ENCODE peak calls at places on chromosomes 6 and 20, in eight cellular contexts. X is pancreas, E is mesenchymal stem cell, R is heart right ventricle, N is heart left ventricle, D is fibroblast of lung, B is ascending aorta, T is GM23248. M is an unnamed sample. For H3K4me1 and H3K36me3, the result is how much of the 10 kb centered on the place peaks cover.

GRCh38 chr6:3196770-3197169 is 30.7 kb downstream of the TUBB2B start:
- DNase-seq in X (no peak), E (no peak), R (no peak), N (no peak), D (no peak), B (no peak), T (no peak), M (no peak)

GRCh38 chr6:160767019-160767646 is 65.1 kb downstream of the PLG start:
- DNase-seq in X (peak), E (peak), R (peak), N (peak), D (peak), B (no peak), T (peak), M (peak)

GRCh38 chr20:9311132-9311531 is 203.3 kb upstream of the LAMP5 start:
- DNase-seq in X (no peak), E (no peak), R (no peak), N (no peak), D (peak), B (no peak), T (peak), M (no peak)

GRCh38 chr6:46170357-46171289 is at the start of gene ENPP5:
- DNase-seq in X (peak), E (no peak), R (peak), N (peak), D (peak), B (peak), T (peak), M (peak)

GRCh38 chr6:136510782-136511181 is 39.4 kb downstream of the MAP7 start:
- DNase-seq in X (no peak), E (no peak), R (no peak), N (no peak), D (no peak), B (no peak), T (no peak), M (no peak)

GRCh38 chr6:145148392-145149175 is 586.7 kb downstream of the EPM2A start:
- DNase-seq in X (peak), E (peak), R (peak), N (peak), D (peak), B (no peak), T (peak), M (peak)

GRCh38 chr6:167760979-167761793 is 65.5 kb upstream of the AFDN start:
- DNase-seq in X (no peak), E (peak), R (peak), N (peak), D (peak), B (no peak), T (no peak), M (no peak)

GRCh38 chr6:41167173-41167963 is 4.5 kb upstream of the TREM2 start:
- DNase-seq in X (no peak), E (peak), R (no peak), N (no peak), D (peak), B (no peak), T (peak), M (no peak)

GRCh38 chr20:62143976-62144825 is 632 bp downstream of the SS18L1 start:
- DNase-seq in X (peak), E (peak), R (peak), N (peak), D (peak), B (no peak), T (peak), M (peak)

GRCh38 chr6:53161481-53162009 is 12.9 kb upstream of the GCM1 start:
- DNase-seq in X (no peak), E (no peak), R (no peak), N (no peak), D (no peak), B (no peak), T (peak), M (no peak)

GRCh38 chr20:24935786-24936525 is 13.1 kb upstream of the CST7 start:
- DNase-seq in X (no peak), E (no peak), R (no peak), N (no peak), D (no peak), B (no peak), T (no peak), M (no peak)

GRCh38 chr20:25544316-25544715 is 41.0 kb downstream of the NINL start:
- DNase-seq in X (no peak), E (peak), R (no peak), N (no peak), D (no peak), B (no peak), T (no peak), M (no peak)

GRCh38 chr20:16714765-16715164 is 15.1 kb upstream of the SNRPB2 start:
- DNase-seq in X (no peak), E (no peak), R (no peak), N (no peak), D (no peak), B (no peak), T (no peak), M (no peak)

GRCh38 chr20:46250772-46251171 is 57.5 kb downstream of the CDH22 start:
- DNase-seq in X (no peak), E (no peak), R (no peak), N (no peak), D (no peak), B (no peak), T (no peak), M (no peak)

GRCh38 chr6:160239929-160240690 is 18.5 kb downstream of the SLC22A2 start:
- DNase-seq in X (no peak), E (no peak), R (no peak), N (no peak), D (no peak), B (no peak), T (no peak), M (no peak)

GRCh38 chr20:62149532-62150235 is 6.1 kb downstream of the SS18L1 start:
- DNase-seq in X (no peak), E (no peak), R (no peak), N (no peak), D (no peak), B (no peak), T (no peak), M (no peak)

GRCh38 chr20:50848846-50849673 is 54.2 kb downstream of the BCAS4 start:
- DNase-seq in X (peak), E (no peak), R (no peak), N (no peak), D (no peak), B (no peak), T (no peak), M (no peak)

GRCh38 chr6:112911949-112912348 is 564.8 kb downstream of the RFPL4B start:
- DNase-seq in X (no peak), E (no peak), R (peak), N (no peak), D (peak), B (no peak), T (peak), M (no peak)

GRCh38 chr6:5676701-5677100 is 330.0 kb downstream of the NRN1 start:
- DNase-seq in X (no peak), E (no peak), R (no peak), N (no peak), D (no peak), B (no peak), T (no peak), M (no peak)

GRCh38 chr20:38893485-38894090 is 32.6 kb upstream of the FAM83D start:
- DNase-seq in X (peak), E (peak), R (peak), N (peak), D (peak), B (no peak), T (peak), M (peak)

GRCh38 chr20:23061713-23062561 is 12.5 kb upstream of the THBD start:
- DNase-seq in X (no peak), E (peak), R (peak), N (peak), D (peak), B (no peak), T (peak), M (no peak)

GRCh38 chr6:100209323-100210137 is 215.5 kb upstream of the MCHR2 start:
- DNase-seq in X (no peak), E (no peak), R (no peak), N (no peak), D (peak), B (no peak), T (peak), M (no peak)

GRCh38 chr6:156427345-156427744 is 349.8 kb upstream of the ARID1B start:
- DNase-seq in X (no peak), E (peak), R (peak), N (peak), D (peak), B (peak), T (peak), M (peak)

GRCh38 chr6:89081423-89082322 is 1.1 kb downstream of the PNRC1 start:
- DNase-seq in X (peak), E (peak), R (peak), N (peak), D (peak), B (peak), T (peak), M (peak)

GRCh38 chr20:3565851-3566250 is 95.0 kb downstream of the ATRN start:
- DNase-seq in X (no peak), E (no peak), R (no peak), N (no peak), D (no peak), B (no peak), T (no peak), M (no peak)

GRCh38 chr6:167350731-167351655 is 26.1 kb downstream of the TTLL2 start:
- DNase-seq in X (peak), E (peak), R (peak), N (peak), D (peak), B (no peak), T (peak), M (peak)

GRCh38 chr6:125314019-125314581 is 12.3 kb upstream of the HDDC2 start:
- DNase-seq in X (no peak), E (peak), R (peak), N (peak), D (peak), B (peak), T (peak), M (peak)

GRCh38 chr6:131823276-131823902 is 15.6 kb downstream of the ENPP1 start:
- DNase-seq in X (no peak), E (no peak), R (no peak), N (no peak), D (no peak), B (no peak), T (peak), M (no peak)

GRCh38 chr6:139287868-139288267 is 3.9 kb downstream of the TXLNB start:
- DNase-seq in X (no peak), E (no peak), R (no peak), N (no peak), D (no peak), B (no peak), T (no peak), M (no peak)
- H3K4me1 ChIP-seq in X (under half), E (under half), R (under half), N (under half), D (under half), B (under half), T (under half), M (under half)

GRCh38 chr6:42962502-42963178 is 2.1 kb downstream of the GNMT start:
- DNase-seq in X (no peak), E (no peak), R (no peak), N (no peak), D (no peak), B (no peak), T (no peak), M (no peak)
- H3K36me3 ChIP-seq in X (under half), E (under half), R (under half), N (under half), D (under half), B (under half), T (under half), M (under half)

DNA sequence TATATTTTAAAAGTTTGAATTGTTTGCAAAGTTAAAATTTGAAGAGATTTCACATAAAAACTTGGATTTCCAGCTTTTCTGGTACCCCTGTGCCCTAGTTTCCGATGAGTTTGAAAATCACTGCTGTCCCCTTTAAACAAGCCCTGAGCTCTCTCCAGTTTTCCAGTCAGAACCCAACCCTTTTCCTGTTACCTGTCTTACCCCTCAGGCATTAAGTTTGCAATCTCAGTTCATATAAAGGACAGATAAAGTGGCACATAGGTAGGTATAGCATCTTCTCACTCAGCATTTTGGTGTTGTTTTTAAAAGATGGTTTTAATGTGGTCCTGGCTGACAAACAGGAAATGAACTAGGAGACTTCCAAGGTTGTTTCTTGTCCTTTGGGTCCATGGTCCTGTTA is 82.8 kb downstream of the JAG1 start:
- DNase-seq in X (no peak), E (no peak), R (no peak), N (no peak), D (no peak), B (no peak), T (no peak), M (no peak)
- H3K4me1 ChIP-seq in X (under half), E (under half), R (under half), N (under half), D (under half), B (under half), T (under half), M (under half)

DNA sequence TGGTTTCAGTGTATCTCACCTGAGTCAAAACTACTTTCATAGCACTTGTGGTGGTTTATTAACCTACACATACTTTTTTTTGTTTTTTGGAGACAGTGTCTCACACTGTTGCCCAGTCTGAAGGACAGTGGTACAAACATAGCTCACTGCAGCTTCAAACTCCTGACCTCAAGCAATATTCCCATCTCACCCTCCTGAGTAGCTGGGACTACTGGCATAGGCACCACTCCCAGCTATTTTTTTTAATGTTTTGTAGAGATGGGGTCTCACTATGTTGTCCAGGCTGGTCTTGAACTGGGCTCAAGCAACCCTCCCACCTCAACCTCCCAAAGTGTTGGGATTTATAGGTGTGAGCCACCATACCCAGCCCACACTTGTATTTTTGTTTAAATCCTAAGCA is 49.7 kb downstream of the STAU1 start:
- DNase-seq in X (no peak), E (no peak), R (no peak), N (no peak), D (no peak), B (no peak), T (no peak), M (no peak)
- H3K36me3 ChIP-seq in X (under half), E (under half), R (half or more), N (under half), D (under half), B (under half), T (under half), M (under half)

DNA sequence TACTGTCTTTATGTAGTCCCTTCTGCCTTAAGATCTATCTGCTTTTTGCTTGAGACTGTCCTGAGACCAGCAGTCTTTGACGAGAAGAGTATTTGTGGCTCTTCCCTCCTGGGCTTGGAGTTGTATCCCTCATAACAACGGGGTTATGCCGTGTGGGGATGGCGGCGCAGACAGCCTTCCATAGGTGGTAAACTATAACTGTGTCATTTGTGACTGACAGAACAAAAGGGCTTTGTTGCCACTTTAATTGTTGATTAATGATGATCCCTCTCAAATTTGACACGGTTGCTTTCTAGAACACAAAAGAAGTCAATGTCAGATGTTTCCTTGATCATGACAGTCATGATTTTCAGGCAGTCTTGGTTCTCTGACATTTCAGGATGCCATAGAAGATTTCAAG is 196.6 kb downstream of the JARID2 start:
- DNase-seq in X (no peak), E (no peak), R (no peak), N (no peak), D (no peak), B (no peak), T (no peak), M (no peak)
- H3K4me1 ChIP-seq in X (under half), E (under half), R (under half), N (half or more), D (under half), B (under half), T (under half), M (half or more)

GRCh38 chr6:30341249-30341648 is 3.7 kb upstream of the RPP21 start:
- DNase-seq in X (no peak), E (no peak), R (no peak), N (no peak), D (no peak), B (no peak), T (no peak), M (no peak)
- H3K36me3 ChIP-seq in X (under half), E (half or more), R (half or more), N (under half), D (under half), B (half or more), T (under half), M (under half)

GRCh38 chr6:121794630-121795029 is 359.2 kb downstream of the GJA1 start:
- DNase-seq in X (no peak), E (peak), R (no peak), N (no peak), D (peak), B (no peak), T (peak), M (no peak)
- H3K4me1 ChIP-seq in X (under half), E (under half), R (under half), N (under half), D (under half), B (under half), T (under half), M (under half)